ENCODE peak calls at places on chromosomes 3 and 15, in six cellular contexts. C is type B pancreatic cell, O is body of pancreas, W is BJ, F is neural progenitor cell, K is cardiac muscle cell. N is an unnamed sample.

GRCh38 chr3:177284383-177284881 is 87.2 kb upstream of the TBL1XR1 start:
- DNase-seq in C (peak), O (peak), W (no peak), F (peak), K (peak), N (no peak)

GRCh38 chr3:7759630-7760029 is 742.0 kb upstream of the LMCD1 start:
- DNase-seq in C (no peak), O (peak), W (no peak), F (no peak), K (no peak), N (no peak)

GRCh38 chr15:52132066-52132465 is 19.5 kb upstream of the BCL2L10 start:
- DNase-seq in C (no peak), O (no peak), W (no peak), F (no peak), K (no peak), N (no peak)

GRCh38 chr15:81492303-81492702 is 118.3 kb upstream of the TMC3 start:
- DNase-seq in C (no peak), O (no peak), W (no peak), F (no peak), K (peak), N (no peak)

GRCh38 chr15:98518823-98519561 is 129.3 kb upstream of the IGF1R start:
- DNase-seq in C (peak), O (peak), W (no peak), F (peak), K (peak), N (no peak)

GRCh38 chr15:52680041-52680391 is 828 bp upstream of the ATOSA start:
- DNase-seq in C (no peak), O (no peak), W (no peak), F (no peak), K (peak), N (no peak)

GRCh38 chr3:72894941-72895552 is 7.2 kb downstream of the GXYLT2 start:
- DNase-seq in C (no peak), O (no peak), W (no peak), F (no peak), K (peak), N (no peak)

GRCh38 chr3:147355104-147355854 is 51.1 kb downstream of the ZIC4 start:
- DNase-seq in C (no peak), O (no peak), W (no peak), F (peak), K (no peak), N (no peak)

GRCh38 chr15:70539912-70540520 is 223.3 kb downstream of the UACA start:
- DNase-seq in C (no peak), O (no peak), W (no peak), F (no peak), K (no peak), N (no peak)

GRCh38 chr3:80451393-80451792 is 683.6 kb upstream of the ROBO1 start:
- DNase-seq in C (no peak), O (no peak), W (no peak), F (no peak), K (no peak), N (no peak)

GRCh38 chr3:45105855-45106655 is 40.1 kb downstream of the CDCP1 start:
- DNase-seq in C (no peak), O (no peak), W (no peak), F (no peak), K (peak), N (no peak)

GRCh38 chr15:72068826-72069225 is 49.1 kb downstream of the MYO9A start:
- DNase-seq in C (no peak), O (no peak), W (no peak), F (no peak), K (no peak), N (no peak)

GRCh38 chr3:62817678-62818077 is 57.5 kb downstream of the CADPS start:
- DNase-seq in C (no peak), O (no peak), W (no peak), F (no peak), K (no peak), N (no peak)

GRCh38 chr15:75732809-75733451 is 20.3 kb upstream of the CSPG4 start:
- DNase-seq in C (no peak), O (peak), W (no peak), F (peak), K (peak), N (peak)

GRCh38 chr3:141288331-141288990 is 56.8 kb downstream of the PXYLP1 start:
- DNase-seq in C (no peak), O (no peak), W (no peak), F (no peak), K (peak), N (no peak)

GRCh38 chr3:49416867-49417266 is 4.6 kb downstream of the TCTA start:
- DNase-seq in C (no peak), O (no peak), W (no peak), F (no peak), K (no peak), N (no peak)

GRCh38 chr3:20668411-20668810 is 482.4 kb upstream of the SGO1 start:
- DNase-seq in C (no peak), O (no peak), W (no peak), F (peak), K (peak), N (no peak)

GRCh38 chr3:80770106-80771079 is 991.1 kb downstream of the GBE1 start:
- DNase-seq in C (no peak), O (no peak), W (no peak), F (peak), K (peak), N (no peak)

GRCh38 chr15:34754674-34755418 is at the start of gene GJD2:
- DNase-seq in C (no peak), O (peak), W (no peak), F (peak), K (no peak), N (no peak)

GRCh38 chr3:3664916-3665315 is 134.3 kb upstream of the LRRN1 start:
- DNase-seq in C (no peak), O (no peak), W (no peak), F (no peak), K (no peak), N (no peak)

GRCh38 chr3:8457039-8457438 is 44.6 kb upstream of the LMCD1 start:
- DNase-seq in C (no peak), O (no peak), W (no peak), F (no peak), K (peak), N (no peak)

GRCh38 chr15:77901921-77902750 is 175.4 kb downstream of the TBC1D2B start:
- DNase-seq in C (no peak), O (no peak), W (no peak), F (peak), K (no peak), N (no peak)

GRCh38 chr3:83890763-83891135 is 1068.0 kb upstream of the CADM2 start:
- DNase-seq in C (no peak), O (no peak), W (no peak), F (no peak), K (no peak), N (no peak)

DNA sequence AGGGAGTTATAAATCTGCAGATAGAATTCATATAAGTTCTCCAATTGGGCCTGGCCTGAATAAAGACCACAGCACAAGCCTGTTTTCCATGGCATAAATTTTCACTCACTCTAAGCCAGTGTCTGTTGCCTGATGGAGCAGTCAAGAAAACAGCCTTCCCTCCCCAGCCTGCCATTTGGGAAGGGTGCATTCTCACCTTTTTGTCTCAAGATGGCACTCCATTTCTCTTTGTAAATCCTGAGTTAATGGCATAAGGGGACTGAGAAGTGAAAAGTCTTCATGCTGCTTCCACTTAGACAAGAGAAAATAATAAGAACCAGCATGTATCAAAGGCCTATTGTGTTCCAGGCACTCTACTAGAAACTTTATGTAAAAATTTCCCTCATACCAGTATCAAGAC is 115.6 kb upstream of the MANF start:
- DNase-seq in C (no peak), O (no peak), W (no peak), F (peak), K (peak), N (no peak)
- TF ChIP-seq CTCF in C (no peak), O (no peak), W (peak), F (peak), K (no peak), N (no peak)

GRCh38 chr15:59539799-59540198 is 71.8 kb upstream of the GCNT3 start:
- DNase-seq in C (no peak), O (no peak), W (no peak), F (no peak), K (no peak), N (no peak)

GRCh38 chr15:59545573-59545972 is 66.0 kb upstream of the GCNT3 start:
- DNase-seq in C (no peak), O (no peak), W (no peak), F (peak), K (no peak), N (no peak)

GRCh38 chr15:59541750-59542149 is 69.8 kb upstream of the GCNT3 start:
- DNase-seq in C (no peak), O (no peak), W (no peak), F (no peak), K (no peak), N (no peak)

GRCh38 chr15:59540654-59541053 is 70.9 kb upstream of the GCNT3 start:
- DNase-seq in C (no peak), O (no peak), W (no peak), F (no peak), K (no peak), N (no peak)

DNA sequence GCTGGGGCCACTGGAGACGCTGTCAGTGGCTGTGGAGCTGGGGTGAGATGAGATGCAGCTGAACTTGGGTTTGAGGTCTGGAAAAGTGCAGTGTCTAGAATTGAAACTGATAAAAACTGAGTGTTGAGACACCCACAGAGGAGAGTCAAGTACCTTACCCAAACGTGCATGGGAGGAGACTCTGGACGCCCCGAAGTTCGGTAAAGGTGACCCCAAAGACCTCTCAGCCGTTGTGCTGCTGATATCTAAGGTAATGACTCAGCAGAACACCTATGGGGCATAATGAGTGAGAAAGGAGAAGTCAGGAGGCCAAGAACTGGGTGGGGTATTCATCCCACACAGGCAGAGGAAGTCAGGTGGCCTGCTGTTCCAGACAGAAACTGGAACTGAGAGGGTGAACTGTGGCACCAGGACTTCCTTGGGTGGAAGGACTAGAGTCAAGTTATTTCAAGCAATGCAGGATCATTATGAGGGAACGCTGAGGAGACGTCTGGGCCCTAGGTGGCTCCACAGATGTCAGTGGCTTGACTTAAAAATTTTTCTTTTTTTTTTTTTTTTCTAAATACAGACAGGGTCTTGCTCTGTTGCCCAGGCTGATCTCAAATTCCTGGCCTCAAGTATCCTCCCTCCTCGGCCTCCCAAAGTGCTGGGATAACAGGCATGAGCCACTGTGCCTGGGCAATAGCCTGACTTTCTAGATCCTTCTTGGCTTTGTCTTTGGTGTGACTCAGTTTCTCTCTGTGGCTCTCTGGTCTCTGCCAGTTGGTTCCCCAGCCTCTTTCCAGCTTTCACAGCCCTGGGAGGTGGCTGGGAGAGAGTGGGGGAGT is 67.6 kb upstream of the GCNT3 start:
- DNase-seq in C (no peak), O (no peak), W (no peak), F (no peak), K (no peak), N (no peak)
- TF ChIP-seq CTCF in C (no peak), O (no peak), W (no peak), F (no peak), K (no peak), N (no peak)

GRCh38 chr15:66704019-66704782 is 2.2 kb downstream of the SMAD6 start:
- DNase-seq in C (no peak), O (peak), W (no peak), F (no peak), K (no peak), N (no peak)
- TF ChIP-seq CTCF in C (no peak), O (no peak), W (no peak), F (no peak), K (no peak), N (no peak)

DNA sequence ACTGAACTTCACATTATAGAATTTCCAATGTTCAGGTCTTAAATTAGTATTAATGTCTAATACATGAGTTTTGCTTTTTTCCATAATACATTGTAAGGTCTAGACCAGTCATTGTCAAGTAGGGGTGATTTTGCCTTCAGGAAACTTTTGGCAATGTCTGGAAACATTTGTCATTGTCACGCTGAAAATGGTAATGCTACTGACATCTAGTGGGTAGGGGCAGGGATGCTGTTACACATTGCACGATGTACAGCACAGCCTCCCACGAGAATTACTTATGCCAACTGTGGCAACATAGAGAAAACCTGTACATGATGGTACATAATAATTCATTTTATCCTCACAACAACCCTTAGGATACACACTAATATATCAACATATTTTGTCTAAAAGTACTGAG is 384.1 kb downstream of the CADM2 start:
- DNase-seq in C (no peak), O (peak), W (no peak), F (peak), K (no peak), N (no peak)
- TF ChIP-seq CTCF in C (peak), O (peak), W (no peak), F (peak), K (no peak), N (no peak)

GRCh38 chr15:40922608-40923005 is 6.5 kb upstream of the DLL4 start:
- DNase-seq in C (no peak), O (no peak), W (no peak), F (no peak), K (no peak), N (no peak)
- TF ChIP-seq CTCF in C (no peak), O (no peak), W (no peak), F (no peak), K (no peak), N (no peak)

DNA sequence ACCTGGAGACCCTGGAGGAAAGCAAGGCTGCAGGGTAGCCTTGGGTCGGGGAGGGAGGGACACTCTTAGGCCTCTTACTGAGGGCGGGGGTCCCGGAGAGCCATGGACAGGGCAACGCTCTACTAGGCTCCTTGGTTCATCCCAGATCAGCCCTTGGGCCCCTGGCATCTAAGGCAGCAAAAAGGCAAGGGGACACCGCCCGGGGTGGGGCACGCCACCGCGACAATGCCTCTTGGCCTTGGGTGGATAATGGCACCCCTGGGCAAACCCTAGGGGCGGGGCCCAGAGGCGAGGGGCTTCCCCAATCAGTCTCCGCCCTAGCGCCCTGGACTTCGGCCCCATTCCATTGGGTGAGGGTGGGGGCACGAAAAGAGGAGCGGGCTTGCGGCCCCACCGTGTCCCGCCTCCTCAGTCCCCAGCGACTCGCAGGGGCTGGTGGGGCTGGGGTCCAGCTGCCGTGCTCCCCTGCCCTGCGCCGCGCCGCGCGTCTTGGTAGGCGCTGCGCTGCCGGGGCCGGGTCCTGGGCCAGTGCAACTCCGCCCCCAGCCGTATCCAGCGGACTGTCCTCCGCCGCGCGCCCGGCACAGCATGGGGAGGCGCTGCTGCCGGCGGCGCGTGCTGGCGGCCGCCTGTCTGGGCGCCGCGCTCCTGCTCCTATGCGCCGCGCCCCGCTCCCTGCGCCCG is at the start of gene CHST13:
- DNase-seq in C (no peak), O (peak), W (no peak), F (peak), K (peak), N (no peak)
- TF ChIP-seq CTCF in C (no peak), O (no peak), W (no peak), F (peak), K (no peak), N (no peak)

GRCh38 chr3:188205992-188206416 is 52.0 kb downstream of the LPP start:
- DNase-seq in C (no peak), O (no peak), W (no peak), F (peak), K (no peak), N (no peak)
- TF ChIP-seq CTCF in C (peak), O (peak), W (no peak), F (peak), K (no peak), N (no peak)

GRCh38 chr15:25691544-25692430 is 171.3 kb downstream of the ATP10A start:
- DNase-seq in C (no peak), O (no peak), W (no peak), F (peak), K (peak), N (no peak)
- TF ChIP-seq CTCF in C (peak), O (no peak), W (peak), F (peak), K (peak), N (no peak)